ENCODE peak calls at places on chromosomes 3 and 15, in five cellular contexts. One of them, this sample, is unnamed. For H3K4me1, the result is how much of the 10 kb centered on the place peaks cover.

GRCh38 chr3:16132190-16132589 is 42.3 kb upstream of the GALNT15 start:
- DNase-seq in heart right ventricle: no peak
- DNase-seq in CD8-positive, alpha-beta T cell: no peak
- DNase-seq in body of pancreas: no peak
- DNase-seq in ovary: no peak
- DNase-seq in this sample: no peak

GRCh38 chr3:164375538-164375937 is 702.8 kb downstream of the SI start:
- DNase-seq in heart right ventricle: no peak
- DNase-seq in CD8-positive, alpha-beta T cell: no peak
- DNase-seq in body of pancreas: no peak
- DNase-seq in ovary: no peak
- DNase-seq in this sample: no peak

GRCh38 chr3:178492496-178492895 is 43.7 kb upstream of the KCNMB2 start:
- DNase-seq in heart right ventricle: no peak
- DNase-seq in CD8-positive, alpha-beta T cell: no peak
- DNase-seq in body of pancreas: no peak
- DNase-seq in ovary: no peak
- DNase-seq in this sample: no peak

GRCh38 chr3:1677576-1678164 is 421.0 kb upstream of the CNTN4 start:
- DNase-seq in heart right ventricle: no peak
- DNase-seq in CD8-positive, alpha-beta T cell: no peak
- DNase-seq in body of pancreas: no peak
- DNase-seq in ovary: no peak
- DNase-seq in this sample: no peak

GRCh38 chr15:91517491-91518200 is 335.9 kb upstream of the SLCO3A1 start:
- DNase-seq in heart right ventricle: no peak
- DNase-seq in CD8-positive, alpha-beta T cell: no peak
- DNase-seq in body of pancreas: no peak
- DNase-seq in ovary: no peak
- DNase-seq in this sample: no peak

GRCh38 chr3:52088445-52089367 is 32.3 kb upstream of the DUSP7 start:
- DNase-seq in heart right ventricle: no peak
- DNase-seq in CD8-positive, alpha-beta T cell: no peak
- DNase-seq in body of pancreas: peak
- DNase-seq in ovary: no peak
- DNase-seq in this sample: no peak

GRCh38 chr15:80615783-80616391 is 79.2 kb upstream of the ABHD17C start:
- DNase-seq in heart right ventricle: peak
- DNase-seq in CD8-positive, alpha-beta T cell: no peak
- DNase-seq in body of pancreas: peak
- DNase-seq in ovary: peak
- DNase-seq in this sample: peak

GRCh38 chr15:56019060-56019793 is 25.8 kb upstream of the NEDD4 start:
- DNase-seq in heart right ventricle: no peak
- DNase-seq in CD8-positive, alpha-beta T cell: no peak
- DNase-seq in body of pancreas: no peak
- DNase-seq in ovary: no peak
- DNase-seq in this sample: no peak

GRCh38 chr3:58041182-58041825 is 33.1 kb downstream of the FLNB start:
- DNase-seq in heart right ventricle: no peak
- DNase-seq in CD8-positive, alpha-beta T cell: no peak
- DNase-seq in body of pancreas: no peak
- DNase-seq in ovary: peak
- DNase-seq in this sample: peak

GRCh38 chr3:48012659-48013058 is 3.6 kb downstream of the MAP4 start:
- DNase-seq in heart right ventricle: no peak
- DNase-seq in CD8-positive, alpha-beta T cell: no peak
- DNase-seq in body of pancreas: no peak
- DNase-seq in ovary: no peak
- DNase-seq in this sample: no peak

GRCh38 chr3:48016336-48016973 is at the start of gene MAP4:
- DNase-seq in heart right ventricle: no peak
- DNase-seq in CD8-positive, alpha-beta T cell: no peak
- DNase-seq in body of pancreas: no peak
- DNase-seq in ovary: no peak
- DNase-seq in this sample: peak

GRCh38 chr3:48014358-48014757 is 1.9 kb downstream of the MAP4 start:
- DNase-seq in heart right ventricle: no peak
- DNase-seq in CD8-positive, alpha-beta T cell: no peak
- DNase-seq in body of pancreas: no peak
- DNase-seq in ovary: no peak
- DNase-seq in this sample: no peak

GRCh38 chr3:48013288-48013980 is 2.8 kb downstream of the MAP4 start:
- DNase-seq in heart right ventricle: peak
- DNase-seq in CD8-positive, alpha-beta T cell: no peak
- DNase-seq in body of pancreas: peak
- DNase-seq in ovary: no peak
- DNase-seq in this sample: no peak

DNA sequence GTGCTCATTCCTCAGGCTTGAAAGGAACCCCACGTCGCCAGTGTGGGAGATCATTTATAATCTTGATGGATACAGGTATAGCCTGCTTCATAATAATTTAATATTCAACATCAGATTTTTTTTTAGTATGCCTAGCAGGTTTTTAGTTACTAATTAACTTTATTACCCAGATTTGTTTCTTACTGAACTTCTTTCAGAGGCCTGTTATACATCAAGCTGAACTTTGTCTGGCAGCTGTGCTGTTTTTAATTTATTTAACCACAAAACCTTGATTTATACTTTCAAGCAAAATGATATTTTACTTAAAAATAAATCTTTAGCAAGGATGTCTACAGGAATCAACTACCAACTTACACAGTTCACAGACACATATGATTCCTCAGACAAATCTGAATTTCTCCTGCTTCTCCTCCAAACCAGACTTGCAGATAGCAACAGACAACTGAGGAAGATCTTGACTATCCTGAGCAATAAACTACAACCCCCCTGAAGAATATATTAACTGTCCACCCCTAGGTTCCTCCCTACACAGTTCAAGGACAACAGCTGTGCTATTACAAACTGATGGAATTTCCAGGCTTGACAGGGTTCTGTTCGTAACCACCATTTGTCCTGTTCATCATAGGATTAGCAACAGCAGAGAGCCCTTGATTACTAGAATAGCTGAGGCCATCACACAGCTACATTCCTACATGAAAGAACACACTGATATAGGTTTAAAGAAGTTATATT is 599 bp downstream of the MAP4 start:
- DNase-seq in heart right ventricle: no peak
- DNase-seq in CD8-positive, alpha-beta T cell: no peak
- DNase-seq in body of pancreas: peak
- DNase-seq in ovary: no peak
- DNase-seq in this sample: no peak
- H3K4me3 ChIP-seq in heart right ventricle: peak
- H3K4me3 ChIP-seq in CD8-positive, alpha-beta T cell: no peak
- H3K4me3 ChIP-seq in body of pancreas: no peak
- H3K4me3 ChIP-seq in ovary: no peak
- H3K4me3 ChIP-seq in this sample: no peak

GRCh38 chr15:63475670-63476069 is 28.7 kb upstream of the USP3 start:
- DNase-seq in heart right ventricle: no peak
- DNase-seq in CD8-positive, alpha-beta T cell: no peak
- DNase-seq in body of pancreas: no peak
- DNase-seq in ovary: no peak
- DNase-seq in this sample: no peak
- H3K4me1 ChIP-seq in heart right ventricle: under half
- H3K4me1 ChIP-seq in CD8-positive, alpha-beta T cell: half or more
- H3K4me1 ChIP-seq in body of pancreas: under half
- H3K4me1 ChIP-seq in ovary: under half
- H3K4me1 ChIP-seq in this sample: under half

GRCh38 chr15:36458406-36458805 is 121.0 kb upstream of the CDIN1 start:
- DNase-seq in heart right ventricle: no peak
- DNase-seq in CD8-positive, alpha-beta T cell: no peak
- DNase-seq in body of pancreas: no peak
- DNase-seq in ovary: no peak
- DNase-seq in this sample: no peak
- H3K27ac ChIP-seq in heart right ventricle: no peak
- H3K27ac ChIP-seq in CD8-positive, alpha-beta T cell: no peak
- H3K27ac ChIP-seq in body of pancreas: no peak
- H3K27ac ChIP-seq in ovary: no peak
- H3K27ac ChIP-seq in this sample: no peak

GRCh38 chr3:196080517-196080841 is 1.4 kb downstream of the TFRC start:
- DNase-seq in heart right ventricle: no peak
- DNase-seq in CD8-positive, alpha-beta T cell: no peak
- DNase-seq in body of pancreas: no peak
- DNase-seq in ovary: no peak
- DNase-seq in this sample: no peak

GRCh38 chr3:196073188-196073838 is 8.6 kb downstream of the TFRC start:
- DNase-seq in heart right ventricle: peak
- DNase-seq in CD8-positive, alpha-beta T cell: peak
- DNase-seq in body of pancreas: peak
- DNase-seq in ovary: peak
- DNase-seq in this sample: peak

GRCh38 chr3:196072313-196072712 is 9.6 kb downstream of the TFRC start:
- DNase-seq in heart right ventricle: no peak
- DNase-seq in CD8-positive, alpha-beta T cell: no peak
- DNase-seq in body of pancreas: no peak
- DNase-seq in ovary: no peak
- DNase-seq in this sample: no peak

GRCh38 chr3:196076721-196077120 is 5.2 kb downstream of the TFRC start:
- DNase-seq in heart right ventricle: no peak
- DNase-seq in CD8-positive, alpha-beta T cell: no peak
- DNase-seq in body of pancreas: no peak
- DNase-seq in ovary: no peak
- DNase-seq in this sample: no peak

DNA sequence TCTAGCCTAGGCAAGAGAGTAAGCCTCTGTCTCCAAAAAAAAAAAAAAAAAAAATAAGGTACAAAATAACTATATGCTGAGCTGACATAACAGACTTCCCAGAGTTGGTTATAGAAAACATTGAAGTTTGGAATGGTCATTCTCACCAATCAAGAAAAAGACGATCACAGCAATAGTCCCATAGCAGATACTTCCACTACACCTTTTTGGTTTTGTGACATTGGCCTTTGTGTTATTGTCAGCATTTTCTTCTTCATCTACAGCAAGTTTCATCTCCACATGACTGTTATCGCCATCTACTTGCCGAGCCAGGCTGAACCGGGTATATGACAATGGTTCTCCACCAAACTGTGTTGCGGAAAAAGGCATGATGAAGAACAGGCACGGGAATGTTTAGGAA is 6.9 kb downstream of the TFRC start:
- DNase-seq in heart right ventricle: no peak
- DNase-seq in CD8-positive, alpha-beta T cell: no peak
- DNase-seq in body of pancreas: no peak
- DNase-seq in ovary: no peak
- DNase-seq in this sample: no peak
- H3K4me3 ChIP-seq in heart right ventricle: no peak
- H3K4me3 ChIP-seq in CD8-positive, alpha-beta T cell: no peak
- H3K4me3 ChIP-seq in body of pancreas: no peak
- H3K4me3 ChIP-seq in ovary: no peak
- H3K4me3 ChIP-seq in this sample: no peak

GRCh38 chr3:71276531-71276930 is 307.0 kb downstream of the FOXP1 start:
- DNase-seq in heart right ventricle: no peak
- DNase-seq in CD8-positive, alpha-beta T cell: no peak
- DNase-seq in body of pancreas: no peak
- DNase-seq in ovary: no peak
- DNase-seq in this sample: no peak
- H3K4me1 ChIP-seq in heart right ventricle: under half
- H3K4me1 ChIP-seq in CD8-positive, alpha-beta T cell: under half
- H3K4me1 ChIP-seq in body of pancreas: under half
- H3K4me1 ChIP-seq in ovary: under half
- H3K4me1 ChIP-seq in this sample: under half

This sample was measured in SJSA1.